ENCODE peak calls at places on chromosomes 1 and 21, in eight cellular contexts. One of them, this sample, is unnamed.

GRCh38 chr1:35470964-35471613 is 86.1 kb downstream of the KIAA0319L start:
- DNase-seq in mesothelial cell of epicardium: no peak
- DNase-seq in tibial nerve: no peak
- DNase-seq in cardiac fibroblast: no peak
- DNase-seq in nucleus accumbens: no peak
- DNase-seq in HFF-Myc: no peak
- DNase-seq in NCI-H1092: no peak
- DNase-seq in HCEC 1CT: no peak
- DNase-seq in this sample: no peak

GRCh38 chr1:162627662-162628296 is 4.5 kb upstream of the DDR2 start:
- DNase-seq in NCI-H1092: no peak
- DNase-seq in mesothelial cell of epicardium: no peak
- DNase-seq in HFF-Myc: no peak
- DNase-seq in nucleus accumbens: no peak
- DNase-seq in HCEC 1CT: peak
- DNase-seq in tibial nerve: no peak
- DNase-seq in cardiac fibroblast: peak
- DNase-seq in this sample: peak

GRCh38 chr1:230713915-230714764 is at the start of gene AGT:
- DNase-seq in HFF-Myc: peak
- DNase-seq in HCEC 1CT: peak
- DNase-seq in cardiac fibroblast: peak
- DNase-seq in nucleus accumbens: peak
- DNase-seq in NCI-H1092: peak
- DNase-seq in tibial nerve: peak
- DNase-seq in mesothelial cell of epicardium: no peak
- DNase-seq in this sample: peak

GRCh38 chr1:23555949-23556640 is 3.2 kb downstream of the ID3 start:
- DNase-seq in HCEC 1CT: no peak
- DNase-seq in nucleus accumbens: no peak
- DNase-seq in mesothelial cell of epicardium: no peak
- DNase-seq in tibial nerve: no peak
- DNase-seq in NCI-H1092: no peak
- DNase-seq in HFF-Myc: no peak
- DNase-seq in cardiac fibroblast: peak
- DNase-seq in this sample: peak

GRCh38 chr1:237029850-237030535 is 12.0 kb upstream of the RYR2 start:
- DNase-seq in mesothelial cell of epicardium: no peak
- DNase-seq in cardiac fibroblast: no peak
- DNase-seq in HFF-Myc: no peak
- DNase-seq in nucleus accumbens: no peak
- DNase-seq in NCI-H1092: no peak
- DNase-seq in tibial nerve: no peak
- DNase-seq in HCEC 1CT: no peak
- DNase-seq in this sample: no peak

GRCh38 chr1:214386747-214387146 is 105.8 kb downstream of the SMYD2 start:
- DNase-seq in HCEC 1CT: peak
- DNase-seq in nucleus accumbens: no peak
- DNase-seq in mesothelial cell of epicardium: no peak
- DNase-seq in cardiac fibroblast: peak
- DNase-seq in tibial nerve: no peak
- DNase-seq in NCI-H1092: no peak
- DNase-seq in HFF-Myc: no peak
- DNase-seq in this sample: peak

GRCh38 chr1:236541710-236542109 is 17.9 kb downstream of the LGALS8 start:
- DNase-seq in HCEC 1CT: no peak
- DNase-seq in HFF-Myc: no peak
- DNase-seq in nucleus accumbens: no peak
- DNase-seq in mesothelial cell of epicardium: no peak
- DNase-seq in NCI-H1092: no peak
- DNase-seq in tibial nerve: no peak
- DNase-seq in cardiac fibroblast: no peak
- DNase-seq in this sample: no peak

GRCh38 chr1:227273557-227273956 is 44.7 kb downstream of the CDC42BPA start:
- DNase-seq in HCEC 1CT: no peak
- DNase-seq in HFF-Myc: peak
- DNase-seq in tibial nerve: no peak
- DNase-seq in cardiac fibroblast: peak
- DNase-seq in nucleus accumbens: no peak
- DNase-seq in NCI-H1092: no peak
- DNase-seq in mesothelial cell of epicardium: no peak
- DNase-seq in this sample: peak

GRCh38 chr1:236083650-236084385 is 18.9 kb upstream of the NID1 start:
- DNase-seq in NCI-H1092: no peak
- DNase-seq in tibial nerve: no peak
- DNase-seq in cardiac fibroblast: peak
- DNase-seq in HCEC 1CT: peak
- DNase-seq in mesothelial cell of epicardium: no peak
- DNase-seq in HFF-Myc: no peak
- DNase-seq in nucleus accumbens: no peak
- DNase-seq in this sample: peak

GRCh38 chr1:17375651-17376050 is 3.7 kb downstream of the PADI6 start:
- DNase-seq in HFF-Myc: no peak
- DNase-seq in nucleus accumbens: no peak
- DNase-seq in NCI-H1092: no peak
- DNase-seq in cardiac fibroblast: no peak
- DNase-seq in tibial nerve: no peak
- DNase-seq in HCEC 1CT: no peak
- DNase-seq in mesothelial cell of epicardium: no peak
- DNase-seq in this sample: no peak

GRCh38 chr21:45064618-45065399 is 9.6 kb upstream of the ADARB1 start:
- DNase-seq in HFF-Myc: no peak
- DNase-seq in mesothelial cell of epicardium: no peak
- DNase-seq in cardiac fibroblast: no peak
- DNase-seq in nucleus accumbens: no peak
- DNase-seq in tibial nerve: no peak
- DNase-seq in HCEC 1CT: no peak
- DNase-seq in NCI-H1092: no peak
- DNase-seq in this sample: peak

GRCh38 chr1:235442788-235443429 is 61.3 kb downstream of the B3GALNT2 start:
- DNase-seq in nucleus accumbens: no peak
- DNase-seq in mesothelial cell of epicardium: no peak
- DNase-seq in NCI-H1092: no peak
- DNase-seq in HFF-Myc: peak
- DNase-seq in HCEC 1CT: peak
- DNase-seq in cardiac fibroblast: peak
- DNase-seq in tibial nerve: no peak
- DNase-seq in this sample: peak

GRCh38 chr21:45590726-45591618 is 48.7 kb upstream of the SLC19A1 start:
- DNase-seq in cardiac fibroblast: no peak
- DNase-seq in NCI-H1092: no peak
- DNase-seq in HCEC 1CT: no peak
- DNase-seq in HFF-Myc: no peak
- DNase-seq in tibial nerve: no peak
- DNase-seq in nucleus accumbens: no peak
- DNase-seq in mesothelial cell of epicardium: no peak
- DNase-seq in this sample: peak

GRCh38 chr1:93056214-93056613 is 22.9 kb upstream of the MTF2 start:
- DNase-seq in HFF-Myc: no peak
- DNase-seq in cardiac fibroblast: peak
- DNase-seq in tibial nerve: no peak
- DNase-seq in nucleus accumbens: no peak
- DNase-seq in NCI-H1092: no peak
- DNase-seq in mesothelial cell of epicardium: no peak
- DNase-seq in HCEC 1CT: no peak
- DNase-seq in this sample: peak

GRCh38 chr1:161166669-161167548 is 683 bp downstream of the PPOX start:
- DNase-seq in HFF-Myc: no peak
- DNase-seq in tibial nerve: no peak
- DNase-seq in HCEC 1CT: no peak
- DNase-seq in nucleus accumbens: no peak
- DNase-seq in mesothelial cell of epicardium: no peak
- DNase-seq in NCI-H1092: peak
- DNase-seq in cardiac fibroblast: no peak
- DNase-seq in this sample: peak

GRCh38 chr1:110673805-110674336 is 869 bp downstream of the KCNA3 start:
- DNase-seq in NCI-H1092: no peak
- DNase-seq in HFF-Myc: no peak
- DNase-seq in HCEC 1CT: no peak
- DNase-seq in mesothelial cell of epicardium: no peak
- DNase-seq in cardiac fibroblast: no peak
- DNase-seq in nucleus accumbens: no peak
- DNase-seq in tibial nerve: no peak
- DNase-seq in this sample: no peak

GRCh38 chr1:83766182-83766825 is 232.6 kb downstream of the TTLL7 start:
- DNase-seq in nucleus accumbens: no peak
- DNase-seq in mesothelial cell of epicardium: no peak
- DNase-seq in cardiac fibroblast: no peak
- DNase-seq in HFF-Myc: no peak
- DNase-seq in tibial nerve: no peak
- DNase-seq in HCEC 1CT: no peak
- DNase-seq in NCI-H1092: no peak
- DNase-seq in this sample: no peak

GRCh38 chr1:119772298-119772697 is 3.6 kb upstream of the HMGCS2 start:
- DNase-seq in mesothelial cell of epicardium: no peak
- DNase-seq in cardiac fibroblast: no peak
- DNase-seq in HFF-Myc: no peak
- DNase-seq in NCI-H1092: no peak
- DNase-seq in HCEC 1CT: no peak
- DNase-seq in tibial nerve: no peak
- DNase-seq in nucleus accumbens: no peak
- DNase-seq in this sample: no peak

GRCh38 chr1:75338974-75339483 is 204.8 kb downstream of the LHX8 start:
- DNase-seq in NCI-H1092: peak
- DNase-seq in tibial nerve: no peak
- DNase-seq in mesothelial cell of epicardium: no peak
- DNase-seq in HFF-Myc: no peak
- DNase-seq in cardiac fibroblast: peak
- DNase-seq in nucleus accumbens: no peak
- DNase-seq in HCEC 1CT: no peak
- DNase-seq in this sample: no peak

GRCh38 chr1:47555841-47556616 is 118.2 kb downstream of the FOXD2 start:
- DNase-seq in HCEC 1CT: no peak
- DNase-seq in mesothelial cell of epicardium: no peak
- DNase-seq in nucleus accumbens: no peak
- DNase-seq in HFF-Myc: no peak
- DNase-seq in cardiac fibroblast: no peak
- DNase-seq in tibial nerve: peak
- DNase-seq in NCI-H1092: no peak
- DNase-seq in this sample: no peak

GRCh38 chr1:106406114-106406513 is 650.4 kb upstream of the PRMT6 start:
- DNase-seq in tibial nerve: no peak
- DNase-seq in NCI-H1092: no peak
- DNase-seq in mesothelial cell of epicardium: no peak
- DNase-seq in cardiac fibroblast: no peak
- DNase-seq in HFF-Myc: no peak
- DNase-seq in HCEC 1CT: no peak
- DNase-seq in nucleus accumbens: no peak
- DNase-seq in this sample: no peak

GRCh38 chr1:98920441-98921110 is 84.1 kb downstream of the PLPPR5 start:
- DNase-seq in NCI-H1092: no peak
- DNase-seq in HCEC 1CT: peak
- DNase-seq in tibial nerve: no peak
- DNase-seq in cardiac fibroblast: peak
- DNase-seq in HFF-Myc: peak
- DNase-seq in mesothelial cell of epicardium: no peak
- DNase-seq in nucleus accumbens: no peak
- DNase-seq in this sample: peak

GRCh38 chr1:225468270-225469020 is 40.6 kb upstream of the LBR start:
- DNase-seq in HCEC 1CT: no peak
- DNase-seq in NCI-H1092: no peak
- DNase-seq in tibial nerve: no peak
- DNase-seq in cardiac fibroblast: no peak
- DNase-seq in mesothelial cell of epicardium: no peak
- DNase-seq in HFF-Myc: no peak
- DNase-seq in nucleus accumbens: no peak
- DNase-seq in this sample: no peak

GRCh38 chr1:224621813-224622682 is 5.9 kb downstream of the CNIH3 start:
- DNase-seq in cardiac fibroblast: no peak
- DNase-seq in nucleus accumbens: no peak
- DNase-seq in tibial nerve: no peak
- DNase-seq in HCEC 1CT: no peak
- DNase-seq in NCI-H1092: no peak
- DNase-seq in mesothelial cell of epicardium: no peak
- DNase-seq in HFF-Myc: no peak
- DNase-seq in this sample: no peak

GRCh38 chr1:192831706-192832355 is 23.0 kb downstream of the RGS2 start:
- DNase-seq in tibial nerve: no peak
- DNase-seq in NCI-H1092: no peak
- DNase-seq in HFF-Myc: no peak
- DNase-seq in nucleus accumbens: no peak
- DNase-seq in HCEC 1CT: no peak
- DNase-seq in cardiac fibroblast: peak
- DNase-seq in mesothelial cell of epicardium: no peak
- DNase-seq in this sample: peak

GRCh38 chr1:195939844-195940243 is 668.4 kb downstream of the KCNT2 start:
- DNase-seq in mesothelial cell of epicardium: no peak
- DNase-seq in nucleus accumbens: no peak
- DNase-seq in NCI-H1092: no peak
- DNase-seq in HFF-Myc: no peak
- DNase-seq in HCEC 1CT: no peak
- DNase-seq in tibial nerve: no peak
- DNase-seq in cardiac fibroblast: peak
- DNase-seq in this sample: peak

This sample was measured in GM23248.